ENCODE peak calls at places on chromosomes 11 and 22, in nine cellular contexts. One of them, this sample, is unnamed. For H3K4me1, the result is how much of the 10 kb centered on the place peaks cover.

GRCh38 chr22:43994006-43994405 is 30.1 kb upstream of the PARVB start:
- DNase-seq in tibial nerve: no peak
- DNase-seq in lower lobe of right lung: peak
- DNase-seq in prostate gland: no peak
- DNase-seq in GM23338: no peak
- DNase-seq in left ventricle myocardium inferior: no peak
- DNase-seq in CD4-positive, CD25-positive, alpha-beta regulatory T cell: no peak
- DNase-seq in heart left ventricle: no peak
- DNase-seq in H1: no peak
- DNase-seq in this sample: no peak

GRCh38 chr11:64250875-64251721 is at the start of gene PLCB3:
- DNase-seq in H1: no peak
- DNase-seq in heart left ventricle: peak
- DNase-seq in lower lobe of right lung: peak
- DNase-seq in left ventricle myocardium inferior: peak
- DNase-seq in GM23338: peak
- DNase-seq in CD4-positive, CD25-positive, alpha-beta regulatory T cell: peak
- DNase-seq in prostate gland: peak
- DNase-seq in tibial nerve: no peak
- DNase-seq in this sample: no peak

GRCh38 chr22:38935023-38935422 is 22.4 kb upstream of the APOBEC3A start:
- DNase-seq in heart left ventricle: peak
- DNase-seq in left ventricle myocardium inferior: peak
- DNase-seq in H1: no peak
- DNase-seq in prostate gland: peak
- DNase-seq in CD4-positive, CD25-positive, alpha-beta regulatory T cell: no peak
- DNase-seq in lower lobe of right lung: peak
- DNase-seq in tibial nerve: no peak
- DNase-seq in GM23338: no peak
- DNase-seq in this sample: no peak

GRCh38 chr22:41447435-41448188 is 1.0 kb upstream of the TOB2 start:
- DNase-seq in prostate gland: peak
- DNase-seq in CD4-positive, CD25-positive, alpha-beta regulatory T cell: peak
- DNase-seq in tibial nerve: peak
- DNase-seq in GM23338: peak
- DNase-seq in heart left ventricle: peak
- DNase-seq in H1: no peak
- DNase-seq in left ventricle myocardium inferior: peak
- DNase-seq in lower lobe of right lung: peak
- DNase-seq in this sample: peak

GRCh38 chr11:68826726-68827125 is 15.0 kb downstream of the CPT1A start:
- DNase-seq in tibial nerve: no peak
- DNase-seq in H1: no peak
- DNase-seq in lower lobe of right lung: no peak
- DNase-seq in GM23338: no peak
- DNase-seq in left ventricle myocardium inferior: no peak
- DNase-seq in heart left ventricle: no peak
- DNase-seq in CD4-positive, CD25-positive, alpha-beta regulatory T cell: no peak
- DNase-seq in prostate gland: no peak
- DNase-seq in this sample: no peak

GRCh38 chr11:110509485-110509884 is 79.7 kb downstream of the FDX1 start:
- DNase-seq in CD4-positive, CD25-positive, alpha-beta regulatory T cell: no peak
- DNase-seq in lower lobe of right lung: no peak
- DNase-seq in GM23338: no peak
- DNase-seq in prostate gland: no peak
- DNase-seq in tibial nerve: no peak
- DNase-seq in left ventricle myocardium inferior: no peak
- DNase-seq in H1: no peak
- DNase-seq in heart left ventricle: no peak
- DNase-seq in this sample: no peak

GRCh38 chr11:68460741-68461283 is at the start of gene PPP6R3:
- DNase-seq in prostate gland: no peak
- DNase-seq in heart left ventricle: no peak
- DNase-seq in left ventricle myocardium inferior: no peak
- DNase-seq in lower lobe of right lung: no peak
- DNase-seq in tibial nerve: no peak
- DNase-seq in H1: no peak
- DNase-seq in CD4-positive, CD25-positive, alpha-beta regulatory T cell: no peak
- DNase-seq in GM23338: no peak
- DNase-seq in this sample: peak

GRCh38 chr11:114017723-114018122 is 41.8 kb upstream of the ZBTB16 start:
- DNase-seq in CD4-positive, CD25-positive, alpha-beta regulatory T cell: no peak
- DNase-seq in prostate gland: no peak
- DNase-seq in heart left ventricle: no peak
- DNase-seq in lower lobe of right lung: no peak
- DNase-seq in GM23338: no peak
- DNase-seq in left ventricle myocardium inferior: no peak
- DNase-seq in H1: no peak
- DNase-seq in tibial nerve: no peak
- DNase-seq in this sample: no peak

GRCh38 chr11:12556788-12557384 is 117.3 kb upstream of the TEAD1 start:
- DNase-seq in GM23338: peak
- DNase-seq in tibial nerve: peak
- DNase-seq in lower lobe of right lung: peak
- DNase-seq in heart left ventricle: peak
- DNase-seq in left ventricle myocardium inferior: peak
- DNase-seq in H1: peak
- DNase-seq in CD4-positive, CD25-positive, alpha-beta regulatory T cell: no peak
- DNase-seq in prostate gland: no peak
- DNase-seq in this sample: peak

GRCh38 chr11:113184498-113184897 is 129.9 kb upstream of the TTC12 start:
- DNase-seq in heart left ventricle: no peak
- DNase-seq in H1: no peak
- DNase-seq in tibial nerve: no peak
- DNase-seq in CD4-positive, CD25-positive, alpha-beta regulatory T cell: no peak
- DNase-seq in lower lobe of right lung: no peak
- DNase-seq in left ventricle myocardium inferior: no peak
- DNase-seq in GM23338: no peak
- DNase-seq in prostate gland: no peak
- DNase-seq in this sample: no peak

GRCh38 chr11:45593992-45594391 is 71.4 kb downstream of the CHST1 start:
- DNase-seq in lower lobe of right lung: no peak
- DNase-seq in GM23338: peak
- DNase-seq in tibial nerve: no peak
- DNase-seq in left ventricle myocardium inferior: no peak
- DNase-seq in prostate gland: no peak
- DNase-seq in CD4-positive, CD25-positive, alpha-beta regulatory T cell: no peak
- DNase-seq in H1: no peak
- DNase-seq in heart left ventricle: no peak
- DNase-seq in this sample: peak

GRCh38 chr11:106482920-106483761 is 405.7 kb downstream of the AASDHPPT start:
- DNase-seq in H1: no peak
- DNase-seq in GM23338: no peak
- DNase-seq in left ventricle myocardium inferior: no peak
- DNase-seq in lower lobe of right lung: no peak
- DNase-seq in prostate gland: no peak
- DNase-seq in heart left ventricle: no peak
- DNase-seq in tibial nerve: no peak
- DNase-seq in CD4-positive, CD25-positive, alpha-beta regulatory T cell: no peak
- DNase-seq in this sample: no peak

DNA sequence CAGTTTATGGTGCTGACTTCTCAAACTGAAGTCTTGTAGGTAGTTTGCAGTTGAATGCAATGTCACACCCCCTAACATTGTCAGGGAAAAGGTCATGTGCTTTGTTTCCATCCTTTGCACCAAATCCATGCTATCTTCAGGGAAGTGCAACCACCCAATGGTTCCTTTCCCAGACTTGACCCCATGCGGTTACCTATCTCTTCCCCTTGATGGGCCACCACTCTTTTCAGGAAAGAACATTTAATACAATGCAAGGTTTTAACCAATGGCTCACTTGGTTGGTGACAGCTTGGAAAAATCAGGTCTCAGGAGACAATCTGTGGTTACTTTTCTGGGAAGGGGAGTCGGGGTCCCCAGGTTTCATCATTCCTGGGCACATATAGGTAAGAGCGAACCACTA is 2.1 kb downstream of the ABTB2 start:
- DNase-seq in prostate gland: no peak
- DNase-seq in GM23338: no peak
- DNase-seq in left ventricle myocardium inferior: no peak
- DNase-seq in H1: no peak
- DNase-seq in heart left ventricle: no peak
- DNase-seq in tibial nerve: no peak
- DNase-seq in lower lobe of right lung: no peak
- DNase-seq in CD4-positive, CD25-positive, alpha-beta regulatory T cell: no peak
- DNase-seq in this sample: no peak
- H3K4me3 ChIP-seq in prostate gland: no peak
- H3K4me3 ChIP-seq in GM23338: peak
- H3K4me3 ChIP-seq in left ventricle myocardium inferior: peak
- H3K4me3 ChIP-seq in H1: peak
- H3K4me3 ChIP-seq in heart left ventricle: peak
- H3K4me3 ChIP-seq in tibial nerve: peak
- H3K4me3 ChIP-seq in lower lobe of right lung: peak
- H3K4me3 ChIP-seq in CD4-positive, CD25-positive, alpha-beta regulatory T cell: no peak
- H3K4me3 ChIP-seq in this sample: no peak

GRCh38 chr11:70070736-70071135 is 7.4 kb upstream of the ANO1 start:
- DNase-seq in left ventricle myocardium inferior: no peak
- DNase-seq in tibial nerve: no peak
- DNase-seq in CD4-positive, CD25-positive, alpha-beta regulatory T cell: no peak
- DNase-seq in GM23338: no peak
- DNase-seq in lower lobe of right lung: no peak
- DNase-seq in heart left ventricle: no peak
- DNase-seq in H1: no peak
- DNase-seq in prostate gland: no peak
- DNase-seq in this sample: peak

GRCh38 chr11:70072471-70073187 is 5.5 kb upstream of the ANO1 start:
- DNase-seq in CD4-positive, CD25-positive, alpha-beta regulatory T cell: no peak
- DNase-seq in GM23338: peak
- DNase-seq in lower lobe of right lung: no peak
- DNase-seq in tibial nerve: no peak
- DNase-seq in H1: no peak
- DNase-seq in heart left ventricle: peak
- DNase-seq in prostate gland: no peak
- DNase-seq in left ventricle myocardium inferior: no peak
- DNase-seq in this sample: no peak

GRCh38 chr11:70073188-70073817 is 4.8 kb upstream of the ANO1 start:
- DNase-seq in lower lobe of right lung: no peak
- DNase-seq in prostate gland: no peak
- DNase-seq in CD4-positive, CD25-positive, alpha-beta regulatory T cell: no peak
- DNase-seq in H1: no peak
- DNase-seq in left ventricle myocardium inferior: no peak
- DNase-seq in heart left ventricle: no peak
- DNase-seq in GM23338: peak
- DNase-seq in tibial nerve: no peak
- DNase-seq in this sample: peak

GRCh38 chr11:70073881-70074371 is 4.2 kb upstream of the ANO1 start:
- DNase-seq in heart left ventricle: peak
- DNase-seq in CD4-positive, CD25-positive, alpha-beta regulatory T cell: no peak
- DNase-seq in H1: no peak
- DNase-seq in prostate gland: no peak
- DNase-seq in left ventricle myocardium inferior: no peak
- DNase-seq in lower lobe of right lung: no peak
- DNase-seq in tibial nerve: no peak
- DNase-seq in GM23338: peak
- DNase-seq in this sample: peak

GRCh38 chr11:70071996-70072395 is 6.1 kb upstream of the ANO1 start:
- DNase-seq in CD4-positive, CD25-positive, alpha-beta regulatory T cell: no peak
- DNase-seq in prostate gland: no peak
- DNase-seq in GM23338: no peak
- DNase-seq in lower lobe of right lung: no peak
- DNase-seq in heart left ventricle: no peak
- DNase-seq in tibial nerve: no peak
- DNase-seq in left ventricle myocardium inferior: no peak
- DNase-seq in H1: no peak
- DNase-seq in this sample: peak
- H3K4me1 ChIP-seq in CD4-positive, CD25-positive, alpha-beta regulatory T cell: under half
- H3K4me1 ChIP-seq in prostate gland: under half
- H3K4me1 ChIP-seq in GM23338: under half
- H3K4me1 ChIP-seq in lower lobe of right lung: under half
- H3K4me1 ChIP-seq in heart left ventricle: under half
- H3K4me1 ChIP-seq in tibial nerve: under half
- H3K4me1 ChIP-seq in left ventricle myocardium inferior: under half
- H3K4me1 ChIP-seq in H1: under half
- H3K4me1 ChIP-seq in this sample: under half

GRCh38 chr11:46600162-46600561 is 6.3 kb upstream of the AMBRA1 start:
- DNase-seq in heart left ventricle: no peak
- DNase-seq in lower lobe of right lung: no peak
- DNase-seq in CD4-positive, CD25-positive, alpha-beta regulatory T cell: no peak
- DNase-seq in tibial nerve: no peak
- DNase-seq in prostate gland: no peak
- DNase-seq in H1: no peak
- DNase-seq in GM23338: no peak
- DNase-seq in left ventricle myocardium inferior: no peak
- DNase-seq in this sample: no peak

GRCh38 chr11:46604796-46605195 is 11.0 kb upstream of the AMBRA1 start:
- DNase-seq in prostate gland: no peak
- DNase-seq in heart left ventricle: no peak
- DNase-seq in H1: no peak
- DNase-seq in left ventricle myocardium inferior: no peak
- DNase-seq in CD4-positive, CD25-positive, alpha-beta regulatory T cell: no peak
- DNase-seq in GM23338: no peak
- DNase-seq in tibial nerve: no peak
- DNase-seq in lower lobe of right lung: no peak
- DNase-seq in this sample: no peak

GRCh38 chr11:46601129-46601528 is 7.3 kb upstream of the AMBRA1 start:
- DNase-seq in lower lobe of right lung: no peak
- DNase-seq in tibial nerve: no peak
- DNase-seq in CD4-positive, CD25-positive, alpha-beta regulatory T cell: no peak
- DNase-seq in left ventricle myocardium inferior: no peak
- DNase-seq in prostate gland: no peak
- DNase-seq in H1: no peak
- DNase-seq in GM23338: no peak
- DNase-seq in heart left ventricle: no peak
- DNase-seq in this sample: no peak

GRCh38 chr11:46607516-46607915 is 9.5 kb downstream of the HARBI1 start:
- DNase-seq in left ventricle myocardium inferior: no peak
- DNase-seq in GM23338: no peak
- DNase-seq in prostate gland: no peak
- DNase-seq in lower lobe of right lung: no peak
- DNase-seq in H1: no peak
- DNase-seq in CD4-positive, CD25-positive, alpha-beta regulatory T cell: no peak
- DNase-seq in tibial nerve: no peak
- DNase-seq in heart left ventricle: no peak
- DNase-seq in this sample: no peak

GRCh38 chr11:46603704-46604308 is 10.0 kb upstream of the AMBRA1 start:
- DNase-seq in CD4-positive, CD25-positive, alpha-beta regulatory T cell: no peak
- DNase-seq in lower lobe of right lung: no peak
- DNase-seq in left ventricle myocardium inferior: no peak
- DNase-seq in GM23338: no peak
- DNase-seq in prostate gland: no peak
- DNase-seq in H1: no peak
- DNase-seq in heart left ventricle: no peak
- DNase-seq in tibial nerve: no peak
- DNase-seq in this sample: no peak
- H3K27ac ChIP-seq in CD4-positive, CD25-positive, alpha-beta regulatory T cell: no peak
- H3K27ac ChIP-seq in lower lobe of right lung: no peak
- H3K27ac ChIP-seq in left ventricle myocardium inferior: no peak
- H3K27ac ChIP-seq in GM23338: no peak
- H3K27ac ChIP-seq in prostate gland: no peak
- H3K27ac ChIP-seq in H1: no peak
- H3K27ac ChIP-seq in heart left ventricle: no peak
- H3K27ac ChIP-seq in tibial nerve: no peak
- H3K27ac ChIP-seq in this sample: no peak

DNA sequence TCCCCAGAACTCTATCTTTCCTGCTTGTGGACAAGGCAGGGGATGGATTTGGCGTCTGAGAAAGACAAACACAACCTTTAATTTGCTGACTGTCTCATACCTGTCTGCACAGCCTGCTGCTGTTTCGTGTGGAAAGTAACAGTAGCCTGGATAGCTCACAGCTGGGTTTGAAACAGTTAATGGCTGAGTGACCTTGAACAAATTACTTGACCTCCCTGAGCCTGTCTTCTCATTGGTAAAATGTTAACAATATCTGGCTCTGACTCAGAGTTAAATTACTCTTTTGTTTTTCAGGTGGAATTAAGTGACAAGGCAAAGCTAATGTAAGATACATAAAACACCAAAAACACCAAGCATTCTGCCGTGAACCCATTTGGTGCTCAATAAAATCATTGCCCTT is 41.1 kb upstream of the ADA2 start:
- DNase-seq in CD4-positive, CD25-positive, alpha-beta regulatory T cell: no peak
- DNase-seq in left ventricle myocardium inferior: no peak
- DNase-seq in lower lobe of right lung: no peak
- DNase-seq in heart left ventricle: no peak
- DNase-seq in tibial nerve: no peak
- DNase-seq in H1: no peak
- DNase-seq in prostate gland: no peak
- DNase-seq in GM23338: no peak
- DNase-seq in this sample: no peak
- H3K4me3 ChIP-seq in CD4-positive, CD25-positive, alpha-beta regulatory T cell: no peak
- H3K4me3 ChIP-seq in left ventricle myocardium inferior: no peak
- H3K4me3 ChIP-seq in lower lobe of right lung: no peak
- H3K4me3 ChIP-seq in heart left ventricle: no peak
- H3K4me3 ChIP-seq in tibial nerve: no peak
- H3K4me3 ChIP-seq in H1: peak
- H3K4me3 ChIP-seq in prostate gland: no peak
- H3K4me3 ChIP-seq in GM23338: peak
- H3K4me3 ChIP-seq in this sample: no peak

This sample was measured in SJSA1.